ENCODE peak calls at places on chromosomes 7 and 10, in six cellular contexts. One of them, this sample, is unnamed.

GRCh38 chr10:86592413-86592812 is 61.9 kb upstream of the OPN4 start:
- DNase-seq in aorta: no peak
- DNase-seq in GOT3: no peak
- DNase-seq in EH: no peak
- DNase-seq in cerebellum: no peak
- DNase-seq in heart right ventricle: no peak
- DNase-seq in this sample: no peak

GRCh38 chr10:62451606-62451965 is 77.4 kb downstream of the ZNF365 start:
- DNase-seq in heart right ventricle: no peak
- DNase-seq in cerebellum: no peak
- DNase-seq in aorta: no peak
- DNase-seq in EH: peak
- DNase-seq in GOT3: no peak
- DNase-seq in this sample: no peak

GRCh38 chr10:132443605-132443997 is 46.6 kb downstream of the PWWP2B start:
- DNase-seq in heart right ventricle: no peak
- DNase-seq in cerebellum: no peak
- DNase-seq in EH: peak
- DNase-seq in aorta: no peak
- DNase-seq in GOT3: no peak
- DNase-seq in this sample: peak

GRCh38 chr10:69665457-69666320 is 35.6 kb downstream of the FAM241B start:
- DNase-seq in cerebellum: no peak
- DNase-seq in EH: no peak
- DNase-seq in heart right ventricle: no peak
- DNase-seq in aorta: no peak
- DNase-seq in GOT3: no peak
- DNase-seq in this sample: no peak

GRCh38 chr7:152869677-152870051 is 110.1 kb downstream of the ACTR3B start:
- DNase-seq in EH: no peak
- DNase-seq in heart right ventricle: no peak
- DNase-seq in aorta: no peak
- DNase-seq in GOT3: no peak
- DNase-seq in cerebellum: no peak
- DNase-seq in this sample: no peak

GRCh38 chr10:93821051-93821772 is 63.5 kb downstream of the LGI1 start:
- DNase-seq in GOT3: no peak
- DNase-seq in EH: peak
- DNase-seq in aorta: no peak
- DNase-seq in heart right ventricle: no peak
- DNase-seq in cerebellum: no peak
- DNase-seq in this sample: no peak

GRCh38 chr10:105952153-105952552 is 1212.4 kb downstream of the SORCS1 start:
- DNase-seq in heart right ventricle: no peak
- DNase-seq in EH: peak
- DNase-seq in GOT3: no peak
- DNase-seq in cerebellum: no peak
- DNase-seq in aorta: no peak
- DNase-seq in this sample: no peak

GRCh38 chr7:137882261-137882668 is 35.5 kb upstream of the DGKI start:
- DNase-seq in heart right ventricle: no peak
- DNase-seq in cerebellum: peak
- DNase-seq in aorta: peak
- DNase-seq in EH: peak
- DNase-seq in GOT3: peak
- DNase-seq in this sample: peak

GRCh38 chr7:2929321-2930201 is 85.5 kb upstream of the GNA12 start:
- DNase-seq in cerebellum: no peak
- DNase-seq in EH: no peak
- DNase-seq in heart right ventricle: no peak
- DNase-seq in GOT3: no peak
- DNase-seq in aorta: peak
- DNase-seq in this sample: no peak

GRCh38 chr7:25303380-25304321 is 75.4 kb upstream of the NPVF start:
- DNase-seq in EH: no peak
- DNase-seq in cerebellum: no peak
- DNase-seq in aorta: no peak
- DNase-seq in heart right ventricle: no peak
- DNase-seq in GOT3: no peak
- DNase-seq in this sample: no peak

GRCh38 chr7:134645935-134646334 is 718 bp upstream of the BPGM start:
- DNase-seq in cerebellum: peak
- DNase-seq in heart right ventricle: no peak
- DNase-seq in EH: peak
- DNase-seq in aorta: no peak
- DNase-seq in GOT3: no peak
- DNase-seq in this sample: no peak

GRCh38 chr7:99224263-99224947 is 16.5 kb upstream of the KPNA7 start:
- DNase-seq in EH: peak
- DNase-seq in heart right ventricle: no peak
- DNase-seq in cerebellum: no peak
- DNase-seq in aorta: peak
- DNase-seq in GOT3: no peak
- DNase-seq in this sample: no peak

GRCh38 chr7:21076054-21076453 is 289.4 kb upstream of the SP8 start:
- DNase-seq in GOT3: no peak
- DNase-seq in heart right ventricle: no peak
- DNase-seq in EH: no peak
- DNase-seq in aorta: no peak
- DNase-seq in cerebellum: no peak
- DNase-seq in this sample: no peak

GRCh38 chr7:2627258-2628136 is 4.3 kb upstream of the TTYH3 start:
- DNase-seq in aorta: no peak
- DNase-seq in cerebellum: no peak
- DNase-seq in heart right ventricle: no peak
- DNase-seq in GOT3: no peak
- DNase-seq in EH: no peak
- DNase-seq in this sample: no peak

GRCh38 chr7:99308461-99309074 is 17.1 kb upstream of the ARPC1A start:
- DNase-seq in cerebellum: no peak
- DNase-seq in heart right ventricle: no peak
- DNase-seq in EH: peak
- DNase-seq in GOT3: no peak
- DNase-seq in aorta: no peak
- DNase-seq in this sample: no peak

GRCh38 chr10:120327671-120328070 is 129.4 kb upstream of the PLPP4 start:
- DNase-seq in heart right ventricle: no peak
- DNase-seq in aorta: no peak
- DNase-seq in cerebellum: no peak
- DNase-seq in EH: no peak
- DNase-seq in GOT3: no peak
- DNase-seq in this sample: no peak

GRCh38 chr7:24025094-24025493 is 258.9 kb upstream of the NPY start:
- DNase-seq in cerebellum: no peak
- DNase-seq in heart right ventricle: no peak
- DNase-seq in EH: peak
- DNase-seq in GOT3: no peak
- DNase-seq in aorta: no peak
- DNase-seq in this sample: no peak

GRCh38 chr10:944034-944831 is 12.7 kb upstream of the LARP4B start:
- DNase-seq in GOT3: no peak
- DNase-seq in aorta: peak
- DNase-seq in cerebellum: no peak
- DNase-seq in EH: peak
- DNase-seq in heart right ventricle: peak
- DNase-seq in this sample: peak

GRCh38 chr7:3272691-3273141 is 28.3 kb upstream of the SDK1 start:
- DNase-seq in GOT3: no peak
- DNase-seq in heart right ventricle: no peak
- DNase-seq in cerebellum: no peak
- DNase-seq in aorta: no peak
- DNase-seq in EH: no peak
- DNase-seq in this sample: no peak

GRCh38 chr7:95723583-95724180 is 48.7 kb upstream of the DYNC1I1 start:
- DNase-seq in cerebellum: peak
- DNase-seq in EH: peak
- DNase-seq in GOT3: no peak
- DNase-seq in aorta: no peak
- DNase-seq in heart right ventricle: no peak
- DNase-seq in this sample: no peak

GRCh38 chr10:77801474-77802238 is 124.9 kb downstream of the DLG5 start:
- DNase-seq in cerebellum: no peak
- DNase-seq in aorta: no peak
- DNase-seq in EH: peak
- DNase-seq in GOT3: no peak
- DNase-seq in heart right ventricle: no peak
- DNase-seq in this sample: no peak